ENCODE peak calls at places on chromosomes 6 and 20, in seven cellular contexts. G is spleen; I is CD8-positive, alpha-beta T cell; P is IMR-90; X is tibial artery; H is dorsolateral prefrontal cortex; J is foreskin fibroblast. O is an unnamed sample.

GRCh38 chr6:2436391-2437154 is 191.2 kb upstream of the GMDS start:
- DNase-seq in G (no peak), I (no peak), P (no peak), X (no peak), H (no peak), J (no peak), O (no peak)

GRCh38 chr20:9363673-9364072 is 150.7 kb upstream of the LAMP5 start:
- DNase-seq in G (no peak), I (no peak), P (no peak), X (no peak), H (no peak), J (no peak), O (peak)

GRCh38 chr6:2764610-2765165 is 505 bp upstream of the WRNIP1 start:
- DNase-seq in G (peak), I (peak), P (peak), X (no peak), H (peak), J (peak), O (peak)

GRCh38 chr20:36305602-36306556 is at the start of gene DLGAP4:
- DNase-seq in G (no peak), I (no peak), P (no peak), X (no peak), H (no peak), J (no peak), O (no peak)

GRCh38 chr20:24337074-24337473 is 132.4 kb upstream of the SYNDIG1 start:
- DNase-seq in G (no peak), I (no peak), P (peak), X (no peak), H (no peak), J (peak), O (peak)

GRCh38 chr20:38203337-38204003 is 38.4 kb upstream of the TGM2 start:
- DNase-seq in G (peak), I (no peak), P (no peak), X (no peak), H (no peak), J (no peak), O (no peak)

GRCh38 chr20:25632940-25633790 is 9.4 kb upstream of the NANP start:
- DNase-seq in G (no peak), I (no peak), P (peak), X (no peak), H (no peak), J (peak), O (peak)

GRCh38 chr20:39698706-39699211 is 736.6 kb downstream of the DHX35 start:
- DNase-seq in G (no peak), I (no peak), P (no peak), X (no peak), H (no peak), J (no peak), O (no peak)

GRCh38 chr6:11263185-11263817 is 30.8 kb upstream of the NEDD9 start:
- DNase-seq in G (no peak), I (no peak), P (peak), X (peak), H (no peak), J (peak), O (peak)

GRCh38 chr6:106858653-106859092 is 115.9 kb downstream of the CD24 start:
- DNase-seq in G (no peak), I (no peak), P (peak), X (no peak), H (no peak), J (peak), O (peak)

GRCh38 chr20:37501940-37502339 is 19.1 kb upstream of the NNAT start:
- DNase-seq in G (no peak), I (no peak), P (no peak), X (no peak), H (no peak), J (no peak), O (no peak)

GRCh38 chr6:34272022-34272926 is 23.5 kb upstream of the SMIM29 start:
- DNase-seq in G (peak), I (no peak), P (no peak), X (no peak), H (no peak), J (no peak), O (no peak)

GRCh38 chr6:142744836-142745235 is 200.1 kb downstream of the HIVEP2 start:
- DNase-seq in G (no peak), I (no peak), P (peak), X (no peak), H (no peak), J (no peak), O (peak)

GRCh38 chr20:20023395-20023794 is 6.2 kb downstream of the NAA20 start:
- DNase-seq in G (no peak), I (no peak), P (no peak), X (no peak), H (no peak), J (no peak), O (no peak)

GRCh38 chr6:22320750-22321149 is 23.9 kb upstream of the PRL start:
- DNase-seq in G (no peak), I (no peak), P (peak), X (no peak), H (no peak), J (peak), O (peak)

GRCh38 chr6:35330541-35331119 is 11.7 kb upstream of the PPARD start:
- DNase-seq in G (no peak), I (no peak), P (no peak), X (no peak), H (no peak), J (no peak), O (no peak)

GRCh38 chr6:73739097-73739496 is 43.1 kb downstream of the CD109 start:
- DNase-seq in G (no peak), I (no peak), P (peak), X (no peak), H (no peak), J (peak), O (peak)

GRCh38 chr20:51497542-51498467 is 44.7 kb downstream of the NFATC2 start:
- DNase-seq in G (peak), I (peak), P (peak), X (no peak), H (no peak), J (no peak), O (no peak)

GRCh38 chr6:4242593-4242992 is 107.2 kb upstream of the ECI2 start:
- DNase-seq in G (no peak), I (no peak), P (no peak), X (no peak), H (no peak), J (no peak), O (peak)

GRCh38 chr6:112800916-112801315 is 453.8 kb downstream of the RFPL4B start:
- DNase-seq in G (no peak), I (no peak), P (no peak), X (no peak), H (no peak), J (no peak), O (no peak)

GRCh38 chr20:19973920-19974620 is 43.1 kb upstream of the NAA20 start:
- DNase-seq in G (no peak), I (no peak), P (peak), X (peak), H (no peak), J (peak), O (peak)

DNA sequence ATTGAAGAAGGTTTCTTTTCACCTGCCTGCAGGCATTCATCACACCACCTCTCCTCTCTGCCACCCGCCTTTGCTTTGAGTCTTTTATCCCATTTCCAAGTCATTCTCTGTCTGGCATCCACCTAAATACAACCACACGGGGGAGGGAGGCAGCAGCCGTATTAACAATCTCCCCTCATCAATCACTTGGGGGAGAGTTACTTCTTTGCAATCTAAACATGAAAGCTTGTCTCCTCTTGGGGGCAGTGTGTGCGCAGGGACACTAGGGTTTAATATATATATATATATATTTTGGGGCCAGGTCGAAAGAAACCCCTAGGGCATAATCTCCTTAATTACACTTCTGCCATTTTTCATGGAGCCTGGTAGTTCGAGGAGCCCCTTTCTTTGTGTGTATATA is 214.5 kb downstream of the TSHZ2 start:
- DNase-seq in G (no peak), I (no peak), P (no peak), X (no peak), H (no peak), J (no peak), O (no peak)
- TF ChIP-seq CTCF in G (no peak), I (no peak), P (no peak), X (no peak), H (no peak), J (no peak), O (no peak)

DNA sequence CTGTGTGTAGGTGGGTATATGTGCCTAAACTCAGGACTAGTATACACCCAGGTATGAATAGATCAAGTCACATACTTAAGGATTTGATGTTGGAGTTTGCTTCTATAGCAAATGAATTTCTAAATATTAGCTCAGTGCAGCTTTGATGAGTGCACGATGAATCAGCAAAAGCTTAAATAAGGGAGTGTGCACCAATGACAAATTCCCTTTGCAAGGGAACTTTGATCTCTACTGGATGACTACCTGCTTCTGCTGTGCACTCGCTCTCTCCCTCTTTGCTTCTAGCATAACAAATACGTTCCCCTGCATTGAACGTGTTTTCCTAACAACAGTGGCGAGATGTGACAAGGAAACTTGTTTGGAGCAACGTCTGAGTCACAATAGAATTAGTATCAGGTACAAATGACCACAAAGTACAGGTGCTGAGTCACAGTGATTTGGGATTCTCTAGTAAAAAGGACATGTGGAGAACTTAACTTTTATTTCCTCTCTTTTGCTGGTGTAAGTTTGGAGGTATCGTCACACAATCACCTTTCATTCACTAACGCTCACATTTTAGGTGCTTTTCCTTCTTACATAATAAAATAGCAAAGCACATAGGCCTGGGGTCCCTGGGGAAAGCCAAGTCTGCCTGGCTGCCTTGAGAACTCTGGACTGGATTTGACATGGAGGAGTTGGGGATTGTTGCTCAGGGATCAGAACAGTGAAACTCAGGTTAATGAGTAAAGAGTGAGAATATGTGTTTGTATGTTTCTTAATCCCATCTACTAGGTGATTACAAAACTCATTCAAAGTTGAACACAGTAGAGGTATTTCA is 49.7 kb downstream of the KLHL31 start:
- DNase-seq in G (no peak), I (no peak), P (peak), X (no peak), H (no peak), J (peak), O (peak)
- H3K4me3 ChIP-seq in G (no peak), I (no peak), P (no peak), X (no peak), H (no peak), J (no peak), O (no peak)

GRCh38 chr6:26311385-26312095 is 53.5 kb upstream of the BTN3A2 start:
- DNase-seq in G (no peak), I (peak), P (peak), X (no peak), H (no peak), J (peak), O (peak)
- TF ChIP-seq CTCF in G (no peak), I (no peak), P (no peak), X (no peak), H (no peak), J (no peak), O (no peak)

GRCh38 chr6:85452441-85452881 is 2.6 kb downstream of the NT5E start:
- DNase-seq in G (no peak), I (no peak), P (peak), X (no peak), H (no peak), J (peak), O (peak)

GRCh38 chr6:85450578-85450884 is 648 bp downstream of the NT5E start:
- DNase-seq in G (no peak), I (no peak), P (no peak), X (no peak), H (no peak), J (no peak), O (no peak)

GRCh38 chr6:85449388-85449817 is 480 bp upstream of the NT5E start:
- DNase-seq in G (peak), I (no peak), P (peak), X (no peak), H (peak), J (peak), O (peak)

GRCh38 chr6:85451586-85452306 is 1.9 kb downstream of the NT5E start:
- DNase-seq in G (no peak), I (no peak), P (no peak), X (no peak), H (no peak), J (no peak), O (no peak)

GRCh38 chr6:85449818-85450577 is at the start of gene NT5E:
- DNase-seq in G (peak), I (peak), P (peak), X (peak), H (peak), J (peak), O (peak)
- H3K4me3 ChIP-seq in G (peak), I (peak), P (peak), X (peak), H (peak), J (peak), O (peak)

GRCh38 chr6:114310053-114310452 is 32.8 kb downstream of the HS3ST5 start:
- DNase-seq in G (no peak), I (no peak), P (no peak), X (no peak), H (no peak), J (no peak), O (no peak)

GRCh38 chr6:114301596-114302219 is 41.1 kb downstream of the HS3ST5 start:
- DNase-seq in G (no peak), I (no peak), P (no peak), X (no peak), H (no peak), J (no peak), O (no peak)

DNA sequence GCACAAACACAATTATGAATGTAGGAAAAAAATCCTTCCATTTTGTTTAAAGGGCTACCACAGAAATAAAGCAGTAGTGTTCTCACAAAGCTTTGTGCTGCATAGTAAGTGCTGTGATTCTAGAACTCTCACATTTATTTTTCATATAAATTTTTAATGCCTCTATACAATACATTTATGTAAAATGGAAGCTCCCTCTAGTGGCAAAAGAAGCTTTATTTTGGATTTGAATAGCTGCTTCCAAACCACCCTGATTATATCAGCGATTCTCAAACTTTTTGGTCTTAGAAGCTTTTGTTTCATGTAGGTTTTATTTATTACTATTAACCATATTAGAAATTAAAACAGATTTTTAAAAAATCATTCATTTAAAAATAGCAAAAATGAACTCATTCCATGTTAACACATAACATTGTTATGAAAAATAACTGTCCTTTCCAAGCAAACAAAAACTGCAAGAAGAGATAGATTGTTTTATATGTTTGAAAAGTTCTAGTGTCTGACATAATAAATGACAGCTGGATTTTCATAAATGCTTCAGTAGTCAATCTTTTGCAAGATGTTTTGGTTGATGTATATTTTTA is 38.4 kb downstream of the HS3ST5 start:
- DNase-seq in G (no peak), I (no peak), P (peak), X (no peak), H (no peak), J (peak), O (peak)
- TF ChIP-seq CTCF in G (peak), I (no peak), P (peak), X (peak), H (peak), J (peak), O (peak)

GRCh38 chr20:5080384-5080877 is 39.3 kb downstream of the PCNA start:
- DNase-seq in G (peak), I (no peak), P (peak), X (peak), H (no peak), J (peak), O (no peak)

GRCh38 chr20:5081196-5081595 is 38.6 kb downstream of the PCNA start:
- DNase-seq in G (no peak), I (no peak), P (no peak), X (peak), H (no peak), J (no peak), O (no peak)

GRCh38 chr20:5078399-5078958 is 41.3 kb downstream of the PCNA start:
- DNase-seq in G (peak), I (peak), P (peak), X (peak), H (no peak), J (no peak), O (peak)

GRCh38 chr20:5074050-5074674 is 45.6 kb downstream of the PCNA start:
- DNase-seq in G (no peak), I (no peak), P (no peak), X (no peak), H (no peak), J (no peak), O (no peak)

DNA sequence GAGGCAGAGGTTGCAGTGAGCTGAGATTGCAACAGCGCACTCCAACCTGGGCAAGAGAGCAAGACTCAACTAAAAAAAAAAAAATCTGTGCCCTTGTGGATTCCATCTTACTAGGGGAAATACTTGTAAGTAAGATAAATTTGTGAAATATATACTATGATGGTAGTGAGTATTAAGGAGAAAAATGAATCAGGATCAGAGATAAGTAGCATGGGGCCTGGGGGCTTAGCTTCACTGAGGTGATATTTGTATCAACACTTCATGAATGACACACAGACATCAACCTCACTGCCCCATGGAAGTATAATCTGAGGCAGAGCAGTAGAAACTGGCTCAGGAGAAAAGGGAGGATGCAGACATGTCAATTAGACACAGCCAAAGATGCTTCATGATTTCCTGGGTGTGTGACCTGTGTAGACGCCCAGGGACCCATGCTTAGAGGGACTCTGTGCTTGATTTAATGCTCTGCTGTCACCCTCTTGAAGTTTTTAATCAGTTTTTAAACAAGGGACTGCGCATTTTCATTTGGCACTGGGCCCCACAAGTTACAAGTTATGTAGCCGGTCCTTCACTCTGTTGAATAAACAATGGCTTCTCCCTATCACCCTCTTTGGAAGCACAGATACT is 41.9 kb downstream of the PCNA start:
- DNase-seq in G (no peak), I (peak), P (no peak), X (peak), H (no peak), J (no peak), O (no peak)
- H3K4me3 ChIP-seq in G (peak), I (peak), P (peak), X (no peak), H (no peak), J (no peak), O (no peak)

GRCh38 chr6:134822920-134823430 is 126.9 kb downstream of the ALDH8A1 start:
- DNase-seq in G (no peak), I (no peak), P (peak), X (no peak), H (peak), J (peak), O (peak)

GRCh38 chr6:134821914-134822862 is 127.7 kb downstream of the ALDH8A1 start:
- DNase-seq in G (no peak), I (no peak), P (peak), X (no peak), H (no peak), J (no peak), O (no peak)

GRCh38 chr6:134826889-134827737 is 122.8 kb downstream of the ALDH8A1 start:
- DNase-seq in G (no peak), I (no peak), P (peak), X (peak), H (no peak), J (peak), O (peak)

GRCh38 chr6:134821397-134821796 is 128.5 kb downstream of the ALDH8A1 start:
- DNase-seq in G (no peak), I (no peak), P (no peak), X (no peak), H (no peak), J (no peak), O (no peak)

DNA sequence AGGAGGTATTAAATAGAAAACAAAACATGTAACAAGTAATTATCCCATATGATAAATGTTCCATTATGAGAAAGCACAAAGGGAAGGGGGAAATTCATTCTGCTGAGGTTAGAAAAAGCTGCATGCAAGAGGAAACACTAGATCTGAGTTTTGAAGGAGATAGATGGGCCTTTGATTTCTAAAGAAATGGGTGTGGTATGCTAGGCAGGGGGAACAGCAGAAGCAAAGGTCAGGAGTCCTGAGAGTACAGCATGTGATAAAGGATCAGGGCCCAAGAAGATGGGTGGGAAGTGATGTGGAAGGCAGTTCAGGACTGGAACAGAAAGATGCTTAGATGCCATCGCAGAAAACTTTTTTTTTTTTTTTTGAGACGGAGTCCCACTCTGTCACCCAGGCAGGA is 126.3 kb downstream of the ALDH8A1 start:
- DNase-seq in G (no peak), I (no peak), P (no peak), X (no peak), H (no peak), J (no peak), O (no peak)
- TF ChIP-seq CTCF in G (no peak), I (no peak), P (no peak), X (no peak), H (no peak), J (no peak), O (no peak)

GRCh38 chr20:13221313-13221672 is 219 bp downstream of the ISM1 start:
- DNase-seq in G (no peak), I (no peak), P (no peak), X (no peak), H (no peak), J (no peak), O (no peak)

GRCh38 chr20:13220857-13221297 is at the start of gene ISM1:
- DNase-seq in G (peak), I (peak), P (no peak), X (peak), H (no peak), J (no peak), O (no peak)

GRCh38 chr20:13223731-13224130 is 2.7 kb downstream of the ISM1 start:
- DNase-seq in G (no peak), I (no peak), P (no peak), X (no peak), H (no peak), J (no peak), O (no peak)

GRCh38 chr20:13221673-13222318 is 722 bp downstream of the ISM1 start:
- DNase-seq in G (peak), I (peak), P (peak), X (peak), H (peak), J (peak), O (peak)

GRCh38 chr20:13222319-13222716 is 1.2 kb downstream of the ISM1 start:
- DNase-seq in G (no peak), I (no peak), P (no peak), X (no peak), H (no peak), J (no peak), O (no peak)
- H3K4me3 ChIP-seq in G (peak), I (peak), P (no peak), X (peak), H (no peak), J (peak), O (no peak)

GRCh38 chr6:109076421-109076820 is 18.2 kb downstream of the SESN1 start:
- DNase-seq in G (no peak), I (no peak), P (no peak), X (no peak), H (no peak), J (peak), O (no peak)
- TF ChIP-seq CTCF in G (no peak), I (no peak), P (no peak), X (no peak), H (no peak), J (no peak), O (no peak)